ENCODE peak calls at places on chromosomes 12 and 14, in six cellular contexts. One of them, this sample, is unnamed.

GRCh38 chr14:79659995-79660975 is 551.0 kb downstream of the DIO2 start:
- DNase-seq in heart left ventricle: no peak
- DNase-seq in BE2C: no peak
- DNase-seq in Panc1: no peak
- DNase-seq in lung: no peak
- DNase-seq in right lobe of liver: no peak
- DNase-seq in this sample: no peak

GRCh38 chr12:14264316-14264715 is 101.2 kb upstream of the ATF7IP start:
- DNase-seq in heart left ventricle: no peak
- DNase-seq in BE2C: no peak
- DNase-seq in Panc1: no peak
- DNase-seq in lung: no peak
- DNase-seq in right lobe of liver: no peak
- DNase-seq in this sample: no peak

GRCh38 chr14:51441001-51441400 is 201.0 kb downstream of the TMX1 start:
- DNase-seq in heart left ventricle: no peak
- DNase-seq in BE2C: no peak
- DNase-seq in Panc1: no peak
- DNase-seq in lung: no peak
- DNase-seq in right lobe of liver: no peak
- DNase-seq in this sample: peak; percentile 41

GRCh38 chr14:87005336-87005735 is 987.6 kb downstream of the GALC start:
- DNase-seq in heart left ventricle: no peak
- DNase-seq in BE2C: no peak
- DNase-seq in Panc1: no peak
- DNase-seq in lung: no peak
- DNase-seq in right lobe of liver: no peak
- DNase-seq in this sample: no peak

GRCh38 chr14:76131071-76131985 is 20.4 kb upstream of the GPATCH2L start:
- DNase-seq in heart left ventricle: no peak
- DNase-seq in BE2C: no peak
- DNase-seq in Panc1: no peak
- DNase-seq in lung: no peak
- DNase-seq in right lobe of liver: no peak
- DNase-seq in this sample: no peak

GRCh38 chr12:92562063-92562734 is 140.6 kb upstream of the PLEKHG7 start:
- DNase-seq in heart left ventricle: no peak
- DNase-seq in BE2C: no peak
- DNase-seq in Panc1: no peak
- DNase-seq in lung: no peak
- DNase-seq in right lobe of liver: no peak
- DNase-seq in this sample: no peak

GRCh38 chr12:29556363-29556762 is 58.9 kb upstream of the OVCH1 start:
- DNase-seq in heart left ventricle: no peak
- DNase-seq in BE2C: no peak
- DNase-seq in Panc1: no peak
- DNase-seq in lung: no peak
- DNase-seq in right lobe of liver: no peak
- DNase-seq in this sample: no peak

GRCh38 chr14:32669416-32669815 is 269.3 kb upstream of the NPAS3 start:
- DNase-seq in heart left ventricle: no peak
- DNase-seq in BE2C: no peak
- DNase-seq in Panc1: no peak
- DNase-seq in lung: no peak
- DNase-seq in right lobe of liver: no peak
- DNase-seq in this sample: no peak

GRCh38 chr12:122374707-122375106 is 47.8 kb downstream of the CLIP1 start:
- DNase-seq in heart left ventricle: peak; percentile 58
- DNase-seq in BE2C: no peak
- DNase-seq in Panc1: no peak
- DNase-seq in lung: no peak
- DNase-seq in right lobe of liver: no peak
- DNase-seq in this sample: no peak

GRCh38 chr12:96814200-96814599 is 92.9 kb upstream of the NEDD1 start:
- DNase-seq in heart left ventricle: no peak
- DNase-seq in BE2C: no peak
- DNase-seq in Panc1: no peak
- DNase-seq in lung: no peak
- DNase-seq in right lobe of liver: no peak
- DNase-seq in this sample: no peak

GRCh38 chr12:132190012-132190755 is 45.9 kb downstream of the NOC4L start:
- DNase-seq in heart left ventricle: no peak
- DNase-seq in BE2C: no peak
- DNase-seq in Panc1: no peak
- DNase-seq in lung: no peak
- DNase-seq in right lobe of liver: no peak
- DNase-seq in this sample: peak; percentile 18

GRCh38 chr12:57726151-57726883 is 12.2 kb downstream of the AGAP2 start:
- DNase-seq in heart left ventricle: peak; percentile 82
- DNase-seq in BE2C: peak; percentile 95
- DNase-seq in Panc1: no peak
- DNase-seq in lung: peak; percentile 76
- DNase-seq in right lobe of liver: peak; percentile 57
- DNase-seq in this sample: peak; percentile 89
- H3K4me3 ChIP-seq in heart left ventricle: peak overlapping the region; percentile 63
- H3K4me3 ChIP-seq in BE2C: peak overlapping the region; percentile 89
- H3K4me3 ChIP-seq in Panc1: peak overlapping the region; percentile 93
- H3K4me3 ChIP-seq in lung: peak overlapping the region; percentile 73
- H3K4me3 ChIP-seq in right lobe of liver: peak overlapping the region; percentile 48
- H3K4me3 ChIP-seq in this sample: peak overlapping the region; percentile 78

DNA sequence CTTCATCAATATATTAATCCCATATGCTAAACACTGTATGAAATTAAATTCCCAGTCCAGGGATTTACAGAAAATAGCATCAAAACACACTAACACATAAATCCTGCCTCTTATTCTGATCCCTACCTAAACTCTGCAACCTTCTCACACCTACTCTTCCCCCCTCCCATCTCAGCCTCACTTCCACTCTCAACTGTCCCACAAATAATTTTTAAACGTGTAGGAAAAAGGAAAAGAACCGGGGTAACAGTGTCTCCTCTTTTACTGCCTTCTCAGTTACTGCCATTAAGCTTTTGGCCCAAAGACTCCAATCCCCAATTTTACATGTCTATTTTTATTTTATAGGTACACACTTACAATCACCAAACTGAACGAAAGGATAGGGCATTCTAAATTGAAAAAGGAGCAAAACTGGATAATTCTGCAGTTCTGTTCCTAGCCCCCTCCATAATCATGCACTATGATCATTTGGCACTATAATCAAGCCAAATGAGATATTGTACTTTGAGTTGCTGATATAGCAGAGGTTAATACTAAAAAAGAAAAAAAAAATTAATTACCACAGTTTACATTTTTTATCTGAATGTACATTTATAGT is 2.9 kb downstream of the DUSP16 start:
- DNase-seq in heart left ventricle: no peak
- DNase-seq in BE2C: no peak
- DNase-seq in Panc1: no peak
- DNase-seq in lung: no peak
- DNase-seq in right lobe of liver: no peak
- DNase-seq in this sample: no peak
- H3K4me3 ChIP-seq in heart left ventricle: peak overlapping the region; percentile 58
- H3K4me3 ChIP-seq in BE2C: peak overlapping the region; percentile 2
- H3K4me3 ChIP-seq in Panc1: no peak overlapping the region
- H3K4me3 ChIP-seq in lung: no peak overlapping the region
- H3K4me3 ChIP-seq in right lobe of liver: peak overlapping the region; percentile 66
- H3K4me3 ChIP-seq in this sample: peak overlapping the region; percentile 60

DNA sequence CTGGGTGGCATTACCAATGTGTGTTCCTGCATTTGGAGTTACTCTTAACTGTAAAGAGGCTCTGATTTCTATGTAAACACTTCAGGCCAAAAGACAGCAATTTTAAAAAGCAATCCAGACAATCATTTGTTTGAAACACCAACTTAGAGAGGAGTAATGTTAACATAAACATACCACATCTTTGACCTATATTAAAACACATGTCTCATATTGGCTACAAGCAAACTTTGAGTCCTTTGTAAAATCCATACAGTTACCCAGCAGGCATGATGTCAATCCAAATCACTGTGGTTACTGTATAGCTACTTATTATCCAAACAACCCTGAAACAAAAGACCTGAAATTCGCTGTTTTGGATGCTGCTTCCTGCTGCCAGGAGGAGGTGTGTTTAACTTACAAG is 7.5 kb upstream of the G2E3 start:
- DNase-seq in heart left ventricle: no peak
- DNase-seq in BE2C: no peak
- DNase-seq in Panc1: no peak
- DNase-seq in lung: no peak
- DNase-seq in right lobe of liver: no peak
- DNase-seq in this sample: no peak
- H3K4me3 ChIP-seq in heart left ventricle: no peak overlapping the region
- H3K4me3 ChIP-seq in BE2C: no peak overlapping the region
- H3K4me3 ChIP-seq in Panc1: no peak overlapping the region
- H3K4me3 ChIP-seq in lung: no peak overlapping the region
- H3K4me3 ChIP-seq in right lobe of liver: no peak overlapping the region
- H3K4me3 ChIP-seq in this sample: no peak overlapping the region

GRCh38 chr14:99946652-99947489 is 118.4 kb upstream of the EVL start:
- DNase-seq in heart left ventricle: no peak
- DNase-seq in BE2C: peak; percentile 59
- DNase-seq in Panc1: no peak
- DNase-seq in lung: no peak
- DNase-seq in right lobe of liver: no peak
- DNase-seq in this sample: no peak
- H3K4me3 ChIP-seq in heart left ventricle: no peak overlapping the region
- H3K4me3 ChIP-seq in BE2C: peak overlapping the region; percentile 46
- H3K4me3 ChIP-seq in Panc1: no peak overlapping the region
- H3K4me3 ChIP-seq in lung: no peak overlapping the region
- H3K4me3 ChIP-seq in right lobe of liver: peak overlapping the region; percentile 26
- H3K4me3 ChIP-seq in this sample: no peak overlapping the region

GRCh38 chr14:89360277-89360676 is 56.8 kb downstream of the FOXN3 start:
- DNase-seq in heart left ventricle: no peak
- DNase-seq in BE2C: no peak
- DNase-seq in Panc1: no peak
- DNase-seq in lung: no peak
- DNase-seq in right lobe of liver: no peak
- DNase-seq in this sample: no peak
- H3K4me3 ChIP-seq in heart left ventricle: no peak overlapping the region
- H3K4me3 ChIP-seq in BE2C: no peak overlapping the region
- H3K4me3 ChIP-seq in Panc1: no peak overlapping the region
- H3K4me3 ChIP-seq in lung: no peak overlapping the region
- H3K4me3 ChIP-seq in right lobe of liver: no peak overlapping the region
- H3K4me3 ChIP-seq in this sample: no peak overlapping the region

GRCh38 chr12:94802796-94803195 is 152.4 kb upstream of the TMCC3 start:
- DNase-seq in heart left ventricle: no peak
- DNase-seq in BE2C: no peak
- DNase-seq in Panc1: no peak
- DNase-seq in lung: no peak
- DNase-seq in right lobe of liver: no peak
- DNase-seq in this sample: no peak
- H3K4me3 ChIP-seq in heart left ventricle: no peak overlapping the region
- H3K4me3 ChIP-seq in BE2C: no peak overlapping the region
- H3K4me3 ChIP-seq in Panc1: no peak overlapping the region
- H3K4me3 ChIP-seq in lung: no peak overlapping the region
- H3K4me3 ChIP-seq in right lobe of liver: no peak overlapping the region
- H3K4me3 ChIP-seq in this sample: no peak overlapping the region

GRCh38 chr14:90383126-90383730 is 13.6 kb upstream of the CALM1 start:
- DNase-seq in heart left ventricle: peak; percentile 100
- DNase-seq in BE2C: peak; percentile 99
- DNase-seq in Panc1: peak; percentile 89
- DNase-seq in lung: peak; percentile 99
- DNase-seq in right lobe of liver: peak; percentile 99
- DNase-seq in this sample: peak; percentile 96

GRCh38 chr14:90381011-90381790 is 15.6 kb upstream of the CALM1 start:
- DNase-seq in heart left ventricle: peak; percentile 64
- DNase-seq in BE2C: peak; percentile 15
- DNase-seq in Panc1: no peak
- DNase-seq in lung: no peak
- DNase-seq in right lobe of liver: no peak
- DNase-seq in this sample: no peak

GRCh38 chr14:90383731-90384542 is 12.9 kb upstream of the CALM1 start:
- DNase-seq in heart left ventricle: peak; percentile 69
- DNase-seq in BE2C: peak; percentile 60
- DNase-seq in Panc1: no peak
- DNase-seq in lung: peak; percentile 55
- DNase-seq in right lobe of liver: peak; percentile 70
- DNase-seq in this sample: peak; percentile 23

GRCh38 chr14:90381999-90382451 is 14.8 kb upstream of the CALM1 start:
- DNase-seq in heart left ventricle: peak; percentile 57
- DNase-seq in BE2C: peak; percentile 45
- DNase-seq in Panc1: no peak
- DNase-seq in lung: peak; percentile 56
- DNase-seq in right lobe of liver: peak; percentile 95
- DNase-seq in this sample: no peak

DNA sequence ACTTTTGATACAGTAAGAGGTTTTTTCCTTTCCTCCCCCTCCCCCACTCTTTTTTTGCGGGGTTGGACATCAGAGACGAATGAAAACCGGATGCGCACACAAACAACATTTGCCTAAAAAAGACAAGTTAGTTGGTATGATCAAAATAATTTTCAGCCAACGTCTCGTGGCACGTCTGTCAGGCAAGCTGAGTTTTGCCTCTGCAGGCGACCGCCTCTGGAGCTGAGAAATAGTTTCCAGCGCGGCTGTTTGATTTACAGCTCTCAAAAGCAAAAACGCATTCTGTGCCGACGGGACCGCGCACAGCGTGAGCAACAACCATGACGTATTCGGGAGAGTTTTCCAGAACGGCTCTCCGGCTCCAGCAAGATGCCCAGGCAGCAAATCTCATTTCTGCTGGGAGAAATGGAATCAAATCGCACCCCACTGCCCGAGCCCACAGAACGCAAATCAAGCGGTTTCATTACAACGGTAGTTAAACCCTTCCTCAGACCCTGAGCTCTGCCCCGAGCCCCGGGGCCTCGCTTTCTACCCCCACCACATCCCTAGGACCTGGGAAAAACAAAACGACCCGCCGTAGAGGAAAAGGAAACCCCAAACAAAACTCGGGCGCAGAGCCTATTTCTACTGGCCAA is 14.2 kb upstream of the CALM1 start:
- DNase-seq in heart left ventricle: peak; percentile 77
- DNase-seq in BE2C: peak; percentile 61
- DNase-seq in Panc1: no peak
- DNase-seq in lung: peak; percentile 69
- DNase-seq in right lobe of liver: peak; percentile 77
- DNase-seq in this sample: peak; percentile 61
- H3K4me3 ChIP-seq in heart left ventricle: peak overlapping the region; percentile 66
- H3K4me3 ChIP-seq in BE2C: peak overlapping the region; percentile 91
- H3K4me3 ChIP-seq in Panc1: peak overlapping the region; percentile 90
- H3K4me3 ChIP-seq in lung: peak overlapping the region; percentile 62
- H3K4me3 ChIP-seq in right lobe of liver: peak overlapping the region; percentile 64
- H3K4me3 ChIP-seq in this sample: peak overlapping the region; percentile 76

GRCh38 chr12:6374781-6375150 is 597 bp downstream of the SCNN1A start:
- DNase-seq in heart left ventricle: no peak
- DNase-seq in BE2C: no peak
- DNase-seq in Panc1: no peak
- DNase-seq in lung: no peak
- DNase-seq in right lobe of liver: no peak
- DNase-seq in this sample: no peak
- H3K4me3 ChIP-seq in heart left ventricle: no peak overlapping the region
- H3K4me3 ChIP-seq in BE2C: no peak overlapping the region
- H3K4me3 ChIP-seq in Panc1: peak overlapping the region; percentile 2
- H3K4me3 ChIP-seq in lung: peak overlapping the region; percentile 9
- H3K4me3 ChIP-seq in right lobe of liver: no peak overlapping the region
- H3K4me3 ChIP-seq in this sample: no peak overlapping the region

DNA sequence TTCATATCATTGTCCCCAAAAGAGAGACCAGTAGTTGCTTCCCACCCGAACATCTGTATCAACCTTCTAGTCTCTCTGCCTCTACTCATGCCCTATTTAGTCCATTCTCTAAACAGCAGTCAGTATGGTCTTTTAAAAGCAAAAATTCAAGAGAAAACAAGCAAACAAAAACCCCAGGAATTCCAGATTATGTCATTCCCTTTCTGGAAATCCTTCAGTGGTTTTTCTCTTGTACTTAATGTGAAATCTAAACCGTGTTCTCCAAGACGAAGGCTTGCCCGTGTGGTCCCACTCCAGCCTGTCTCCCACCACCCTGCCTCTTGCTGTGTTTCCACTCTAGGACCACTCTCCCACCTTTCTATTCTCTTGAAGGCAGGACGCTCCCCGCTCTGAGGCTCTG is 90.8 kb downstream of the TMEM30B start:
- DNase-seq in heart left ventricle: no peak
- DNase-seq in BE2C: no peak
- DNase-seq in Panc1: no peak
- DNase-seq in lung: no peak
- DNase-seq in right lobe of liver: no peak
- DNase-seq in this sample: no peak
- H3K4me3 ChIP-seq in heart left ventricle: no peak overlapping the region
- H3K4me3 ChIP-seq in BE2C: no peak overlapping the region
- H3K4me3 ChIP-seq in Panc1: no peak overlapping the region
- H3K4me3 ChIP-seq in lung: no peak overlapping the region
- H3K4me3 ChIP-seq in right lobe of liver: no peak overlapping the region
- H3K4me3 ChIP-seq in this sample: no peak overlapping the region

This sample was measured in MG63.